ENCODE peak calls at places on chromosomes 11 and 22, in four cellular contexts. I is iPS-NIHi11, O is Calu3, T is omental fat pad. P is an unnamed sample.

GRCh38 chr11:279966-280761 is 2.0 kb downstream of the NLRP6 start:
- DNase-seq in O (peak; percentile 27), T (no peak), I (peak; percentile 85), P (no peak)

GRCh38 chr22:48630444-48630777 is 1197.3 kb downstream of the BRD1 start:
- DNase-seq in O (no peak), T (no peak), I (no peak), P (no peak)

GRCh38 chr11:19018901-19019300 is 41.6 kb downstream of the MRGPRX2 start:
- DNase-seq in I (peak; percentile 57), O (peak; percentile 30), T (no peak), P (no peak)

GRCh38 chr11:118290923-118291322 is 13.6 kb upstream of the CD3E start:
- DNase-seq in T (no peak), O (peak; percentile 50), I (peak; percentile 40), P (peak; percentile 50)

GRCh38 chr11:126391970-126392637 is 36.6 kb downstream of the ST3GAL4 start:
- DNase-seq in O (no peak), T (no peak), I (no peak), P (peak; percentile 94)

GRCh38 chr22:30008401-30008800 is 71.9 kb upstream of the HORMAD2 start:
- DNase-seq in T (no peak), I (no peak), O (no peak), P (no peak)

GRCh38 chr11:133382217-133382746 is 150.0 kb downstream of the OPCML start:
- DNase-seq in T (no peak), O (no peak), I (no peak), P (peak; percentile 24)

GRCh38 chr11:47715082-47715669 is at the start of gene AGBL2:
- DNase-seq in O (peak; percentile 81), T (peak; percentile 44), I (peak; percentile 78), P (peak; percentile 21)

GRCh38 chr22:19169947-19170318 is 8.6 kb downstream of the SLC25A1 start:
- DNase-seq in T (no peak), O (no peak), I (no peak), P (no peak)

GRCh38 chr11:35804446-35805040 is 139.3 kb upstream of the LDLRAD3 start:
- DNase-seq in T (no peak), O (no peak), I (no peak), P (peak; percentile 95)

GRCh38 chr11:44726278-44727113 is at the start of gene TSPAN18:
- DNase-seq in I (peak; percentile 86), T (no peak), O (no peak), P (no peak)

GRCh38 chr22:46122511-46122971 is 27.8 kb upstream of the PPARA start:
- DNase-seq in T (peak; percentile 75), O (peak; percentile 83), I (peak; percentile 93), P (peak; percentile 38)

GRCh38 chr11:30510750-30511149 is 75.4 kb downstream of the MPPED2 start:
- DNase-seq in I (no peak), T (no peak), O (no peak), P (no peak)

GRCh38 chr11:67373916-67374570 is 645 bp upstream of the CLCF1 start:
- DNase-seq in T (peak; percentile 70), O (peak; percentile 96), I (peak; percentile 77), P (no peak)

GRCh38 chr22:33706100-33706499 is 214.2 kb downstream of the LARGE1 start:
- DNase-seq in O (no peak), I (peak; percentile 43), T (no peak), P (no peak)

GRCh38 chr11:117226388-117227385 is 5.2 kb downstream of the PCSK7 start:
- DNase-seq in O (peak; percentile 35), T (peak; percentile 20), I (peak; percentile 78), P (peak; percentile 94)

GRCh38 chr11:117477721-117478120 is 150.1 kb downstream of the CEP164 start:
- DNase-seq in T (no peak), I (no peak), O (no peak), P (no peak)

GRCh38 chr11:64715756-64716470 is 7.1 kb downstream of the NRXN2 start:
- DNase-seq in I (no peak), T (no peak), O (no peak), P (no peak)

GRCh38 chr11:109308551-109308950 is 113.4 kb upstream of the C11orf87 start:
- DNase-seq in T (no peak), I (no peak), O (no peak), P (no peak)

GRCh38 chr11:133966924-133967598 is 10.3 kb upstream of the IGSF9B start:
- DNase-seq in T (no peak), I (peak; percentile 91), O (no peak), P (no peak)

GRCh38 chr11:86484164-86484794 is 109.6 kb downstream of the CCDC81 start:
- DNase-seq in I (peak; percentile 31), O (peak; percentile 62), T (no peak), P (no peak)

P was measured in pons.